ENCODE peak calls at places on chromosomes 2 and 18, in eight cellular contexts. One of them, this sample, is unnamed.

GRCh38 chr2:46095821-46096220 is 201.4 kb upstream of the EPAS1 start:
- DNase-seq in GM23338: no peak
- DNase-seq in CD8-positive, alpha-beta memory T cell: no peak
- DNase-seq in fibroblast of lung: no peak
- DNase-seq in endothelial cell of umbilical vein: no peak
- DNase-seq in CD8-positive, alpha-beta T cell: no peak
- DNase-seq in uterus: no peak
- DNase-seq in adrenal gland: no peak
- DNase-seq in this sample: no peak

GRCh38 chr2:97950329-97951154 is 45.2 kb downstream of the TMEM131 start:
- DNase-seq in GM23338: no peak
- DNase-seq in CD8-positive, alpha-beta memory T cell: no peak
- DNase-seq in fibroblast of lung: peak; percentile 96
- DNase-seq in endothelial cell of umbilical vein: no peak
- DNase-seq in CD8-positive, alpha-beta T cell: no peak
- DNase-seq in uterus: no peak
- DNase-seq in adrenal gland: no peak
- DNase-seq in this sample: no peak

GRCh38 chr2:232310189-232310588 is 68.4 kb upstream of the ALPP start:
- DNase-seq in GM23338: no peak
- DNase-seq in CD8-positive, alpha-beta memory T cell: no peak
- DNase-seq in fibroblast of lung: no peak
- DNase-seq in endothelial cell of umbilical vein: no peak
- DNase-seq in CD8-positive, alpha-beta T cell: no peak
- DNase-seq in uterus: no peak
- DNase-seq in adrenal gland: no peak
- DNase-seq in this sample: no peak

GRCh38 chr2:143686585-143687164 is 557.5 kb downstream of the ARHGAP15 start:
- DNase-seq in GM23338: peak; percentile 85
- DNase-seq in CD8-positive, alpha-beta memory T cell: no peak
- DNase-seq in fibroblast of lung: peak; percentile 36
- DNase-seq in endothelial cell of umbilical vein: peak; percentile 60
- DNase-seq in CD8-positive, alpha-beta T cell: no peak
- DNase-seq in uterus: no peak
- DNase-seq in adrenal gland: no peak
- DNase-seq in this sample: peak; percentile 78

GRCh38 chr2:201259216-201259615 is 1.1 kb upstream of the CASP8 start:
- DNase-seq in GM23338: no peak
- DNase-seq in CD8-positive, alpha-beta memory T cell: no peak
- DNase-seq in fibroblast of lung: no peak
- DNase-seq in endothelial cell of umbilical vein: no peak
- DNase-seq in CD8-positive, alpha-beta T cell: no peak
- DNase-seq in uterus: no peak
- DNase-seq in adrenal gland: no peak
- DNase-seq in this sample: no peak

GRCh38 chr2:62654423-62654791 is 51.1 kb upstream of the EHBP1 start:
- DNase-seq in GM23338: no peak
- DNase-seq in CD8-positive, alpha-beta memory T cell: no peak
- DNase-seq in fibroblast of lung: peak; percentile 73
- DNase-seq in endothelial cell of umbilical vein: no peak
- DNase-seq in CD8-positive, alpha-beta T cell: no peak
- DNase-seq in uterus: no peak
- DNase-seq in adrenal gland: no peak
- DNase-seq in this sample: no peak

GRCh38 chr18:63588869-63589268 is 1.7 kb downstream of the SERPINB13 start:
- DNase-seq in GM23338: no peak
- DNase-seq in CD8-positive, alpha-beta memory T cell: no peak
- DNase-seq in fibroblast of lung: no peak
- DNase-seq in endothelial cell of umbilical vein: no peak
- DNase-seq in CD8-positive, alpha-beta T cell: no peak
- DNase-seq in uterus: no peak
- DNase-seq in adrenal gland: no peak
- DNase-seq in this sample: peak; percentile 44

GRCh38 chr2:192117705-192118104 is 77.0 kb downstream of the TMEFF2 start:
- DNase-seq in GM23338: no peak
- DNase-seq in CD8-positive, alpha-beta memory T cell: no peak
- DNase-seq in fibroblast of lung: no peak
- DNase-seq in endothelial cell of umbilical vein: no peak
- DNase-seq in CD8-positive, alpha-beta T cell: no peak
- DNase-seq in uterus: no peak
- DNase-seq in adrenal gland: no peak
- DNase-seq in this sample: no peak

GRCh38 chr2:173086518-173087213 is 11.0 kb downstream of the MAP3K20 start:
- DNase-seq in GM23338: no peak
- DNase-seq in CD8-positive, alpha-beta memory T cell: no peak
- DNase-seq in fibroblast of lung: no peak
- DNase-seq in endothelial cell of umbilical vein: no peak
- DNase-seq in CD8-positive, alpha-beta T cell: no peak
- DNase-seq in uterus: no peak
- DNase-seq in adrenal gland: no peak
- DNase-seq in this sample: no peak

GRCh38 chr18:75334869-75335268 is 92.6 kb downstream of the SMIM21 start:
- DNase-seq in GM23338: no peak
- DNase-seq in CD8-positive, alpha-beta memory T cell: no peak
- DNase-seq in fibroblast of lung: no peak
- DNase-seq in endothelial cell of umbilical vein: no peak
- DNase-seq in CD8-positive, alpha-beta T cell: no peak
- DNase-seq in uterus: no peak
- DNase-seq in adrenal gland: no peak
- DNase-seq in this sample: no peak

GRCh38 chr2:19021100-19021476 is 337.3 kb downstream of the OSR1 start:
- DNase-seq in GM23338: no peak
- DNase-seq in CD8-positive, alpha-beta memory T cell: no peak
- DNase-seq in fibroblast of lung: peak; percentile 95
- DNase-seq in endothelial cell of umbilical vein: no peak
- DNase-seq in CD8-positive, alpha-beta T cell: no peak
- DNase-seq in uterus: no peak
- DNase-seq in adrenal gland: no peak
- DNase-seq in this sample: no peak

GRCh38 chr2:195613922-195614321 is 43.1 kb upstream of the SLC39A10 start:
- DNase-seq in GM23338: no peak
- DNase-seq in CD8-positive, alpha-beta memory T cell: no peak
- DNase-seq in fibroblast of lung: peak; percentile 96
- DNase-seq in endothelial cell of umbilical vein: peak; percentile 73
- DNase-seq in CD8-positive, alpha-beta T cell: no peak
- DNase-seq in uterus: no peak
- DNase-seq in adrenal gland: no peak
- DNase-seq in this sample: peak; percentile 38

GRCh38 chr2:16005819-16006536 is 65.6 kb downstream of the MYCN start:
- DNase-seq in GM23338: no peak
- DNase-seq in CD8-positive, alpha-beta memory T cell: no peak
- DNase-seq in fibroblast of lung: no peak
- DNase-seq in endothelial cell of umbilical vein: no peak
- DNase-seq in CD8-positive, alpha-beta T cell: no peak
- DNase-seq in uterus: no peak
- DNase-seq in adrenal gland: no peak
- DNase-seq in this sample: peak; percentile 41

GRCh38 chr2:128105072-128105471 is 14.1 kb downstream of the UGGT1 start:
- DNase-seq in GM23338: no peak
- DNase-seq in CD8-positive, alpha-beta memory T cell: no peak
- DNase-seq in fibroblast of lung: no peak
- DNase-seq in endothelial cell of umbilical vein: no peak
- DNase-seq in CD8-positive, alpha-beta T cell: no peak
- DNase-seq in uterus: no peak
- DNase-seq in adrenal gland: no peak
- DNase-seq in this sample: no peak
- H3K36me3 ChIP-seq in GM23338: no peaks in the 10 kb centered on the region
- H3K36me3 ChIP-seq in CD8-positive, alpha-beta memory T cell: peaks cover 27% of the 10 kb centered on the region
- H3K36me3 ChIP-seq in fibroblast of lung: peaks cover 2% of the 10 kb centered on the region
- H3K36me3 ChIP-seq in endothelial cell of umbilical vein: peaks cover under 1% of the 10 kb centered on the region
- H3K36me3 ChIP-seq in CD8-positive, alpha-beta T cell: peaks cover 14% of the 10 kb centered on the region
- H3K36me3 ChIP-seq in uterus: no peaks in the 10 kb centered on the region
- H3K36me3 ChIP-seq in adrenal gland: peaks cover 19% of the 10 kb centered on the region
- H3K36me3 ChIP-seq in this sample: peaks cover 23% of the 10 kb centered on the region

GRCh38 chr2:207330912-207331311 is 165.2 kb upstream of the KLF7 start:
- DNase-seq in GM23338: no peak
- DNase-seq in CD8-positive, alpha-beta memory T cell: no peak
- DNase-seq in fibroblast of lung: peak; percentile 97
- DNase-seq in endothelial cell of umbilical vein: peak; percentile 93
- DNase-seq in CD8-positive, alpha-beta T cell: no peak
- DNase-seq in uterus: peak; percentile 24
- DNase-seq in adrenal gland: peak; percentile 76
- DNase-seq in this sample: peak; percentile 25

GRCh38 chr2:207331674-207332073 is 165.9 kb upstream of the KLF7 start:
- DNase-seq in GM23338: no peak
- DNase-seq in CD8-positive, alpha-beta memory T cell: no peak
- DNase-seq in fibroblast of lung: no peak
- DNase-seq in endothelial cell of umbilical vein: no peak
- DNase-seq in CD8-positive, alpha-beta T cell: no peak
- DNase-seq in uterus: no peak
- DNase-seq in adrenal gland: no peak
- DNase-seq in this sample: no peak

GRCh38 chr2:207332473-207333212 is 166.9 kb upstream of the KLF7 start:
- DNase-seq in GM23338: no peak
- DNase-seq in CD8-positive, alpha-beta memory T cell: no peak
- DNase-seq in fibroblast of lung: no peak
- DNase-seq in endothelial cell of umbilical vein: peak; percentile 21
- DNase-seq in CD8-positive, alpha-beta T cell: no peak
- DNase-seq in uterus: no peak
- DNase-seq in adrenal gland: no peak
- DNase-seq in this sample: no peak

GRCh38 chr2:207328944-207329386 is 163.2 kb upstream of the KLF7 start:
- DNase-seq in GM23338: no peak
- DNase-seq in CD8-positive, alpha-beta memory T cell: no peak
- DNase-seq in fibroblast of lung: no peak
- DNase-seq in endothelial cell of umbilical vein: no peak
- DNase-seq in CD8-positive, alpha-beta T cell: no peak
- DNase-seq in uterus: no peak
- DNase-seq in adrenal gland: no peak
- DNase-seq in this sample: no peak

DNA sequence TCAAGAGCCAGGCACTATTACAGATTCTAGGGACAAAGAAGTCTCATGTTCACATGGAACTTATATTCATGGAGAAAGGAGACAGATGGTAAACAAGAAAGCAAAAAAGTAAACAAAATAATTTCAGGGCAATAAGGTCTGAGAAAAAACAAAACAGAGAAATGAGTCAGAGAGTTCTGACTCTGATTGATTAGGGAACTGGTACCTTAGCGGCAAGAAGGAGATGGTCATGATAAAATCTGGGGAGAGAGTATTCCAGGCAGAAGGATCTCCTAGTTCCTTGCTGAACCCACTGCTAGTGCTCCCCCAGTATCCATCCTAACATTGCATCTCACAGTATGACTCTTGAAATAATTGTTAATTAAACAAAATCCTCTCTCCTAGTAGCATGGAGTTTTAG is 161.8 kb upstream of the KLF7 start:
- DNase-seq in GM23338: no peak
- DNase-seq in CD8-positive, alpha-beta memory T cell: no peak
- DNase-seq in fibroblast of lung: no peak
- DNase-seq in endothelial cell of umbilical vein: no peak
- DNase-seq in CD8-positive, alpha-beta T cell: no peak
- DNase-seq in uterus: no peak
- DNase-seq in adrenal gland: no peak
- DNase-seq in this sample: no peak
- H3K27ac ChIP-seq in GM23338: no peak overlapping the region
- H3K27ac ChIP-seq in CD8-positive, alpha-beta memory T cell: no peak overlapping the region
- H3K27ac ChIP-seq in fibroblast of lung: no peak overlapping the region
- H3K27ac ChIP-seq in endothelial cell of umbilical vein: no peak overlapping the region
- H3K27ac ChIP-seq in CD8-positive, alpha-beta T cell: no peak overlapping the region
- H3K27ac ChIP-seq in uterus: no peak overlapping the region
- H3K27ac ChIP-seq in adrenal gland: no peak overlapping the region
- H3K27ac ChIP-seq in this sample: no peak overlapping the region

GRCh38 chr2:60550151-60550983 is 3.1 kb downstream of the BCL11A start:
- DNase-seq in GM23338: peak; percentile 95
- DNase-seq in CD8-positive, alpha-beta memory T cell: peak; percentile 46
- DNase-seq in fibroblast of lung: peak; percentile 85
- DNase-seq in endothelial cell of umbilical vein: peak; percentile 52
- DNase-seq in CD8-positive, alpha-beta T cell: peak; percentile 62
- DNase-seq in uterus: peak; percentile 49
- DNase-seq in adrenal gland: peak; percentile 83
- DNase-seq in this sample: peak; percentile 78

GRCh38 chr2:60550984-60551240 is 2.5 kb downstream of the BCL11A start:
- DNase-seq in GM23338: no peak
- DNase-seq in CD8-positive, alpha-beta memory T cell: no peak
- DNase-seq in fibroblast of lung: no peak
- DNase-seq in endothelial cell of umbilical vein: no peak
- DNase-seq in CD8-positive, alpha-beta T cell: no peak
- DNase-seq in uterus: no peak
- DNase-seq in adrenal gland: no peak
- DNase-seq in this sample: no peak

GRCh38 chr2:60552096-60552850 is 1.2 kb downstream of the BCL11A start:
- DNase-seq in GM23338: peak; percentile 69
- DNase-seq in CD8-positive, alpha-beta memory T cell: no peak
- DNase-seq in fibroblast of lung: peak; percentile 27
- DNase-seq in endothelial cell of umbilical vein: peak; percentile 8
- DNase-seq in CD8-positive, alpha-beta T cell: no peak
- DNase-seq in uterus: no peak
- DNase-seq in adrenal gland: peak; percentile 45
- DNase-seq in this sample: no peak

GRCh38 chr2:60552851-60553495 is 481 bp downstream of the BCL11A start:
- DNase-seq in GM23338: no peak
- DNase-seq in CD8-positive, alpha-beta memory T cell: no peak
- DNase-seq in fibroblast of lung: peak; percentile 2
- DNase-seq in endothelial cell of umbilical vein: no peak
- DNase-seq in CD8-positive, alpha-beta T cell: no peak
- DNase-seq in uterus: no peak
- DNase-seq in adrenal gland: no peak
- DNase-seq in this sample: no peak

GRCh38 chr2:60551241-60552095 is 2.0 kb downstream of the BCL11A start:
- DNase-seq in GM23338: peak; percentile 58
- DNase-seq in CD8-positive, alpha-beta memory T cell: no peak
- DNase-seq in fibroblast of lung: peak; percentile 52
- DNase-seq in endothelial cell of umbilical vein: no peak
- DNase-seq in CD8-positive, alpha-beta T cell: no peak
- DNase-seq in uterus: no peak
- DNase-seq in adrenal gland: peak; percentile 55
- DNase-seq in this sample: peak; percentile 48
- H3K4me1 ChIP-seq in GM23338: peaks cover 23% of the 10 kb centered on the region
- H3K4me1 ChIP-seq in CD8-positive, alpha-beta memory T cell: peaks cover 32% of the 10 kb centered on the region
- H3K4me1 ChIP-seq in fibroblast of lung: peaks cover 2% of the 10 kb centered on the region
- H3K4me1 ChIP-seq in endothelial cell of umbilical vein: peaks cover 25% of the 10 kb centered on the region
- H3K4me1 ChIP-seq in CD8-positive, alpha-beta T cell: peaks cover 56% of the 10 kb centered on the region
- H3K4me1 ChIP-seq in uterus: peaks cover 29% of the 10 kb centered on the region
- H3K4me1 ChIP-seq in adrenal gland: peaks cover 59% of the 10 kb centered on the region
- H3K4me1 ChIP-seq in this sample: peaks cover 32% of the 10 kb centered on the region

GRCh38 chr18:80042785-80043184 is 8.6 kb downstream of the RBFA start:
- DNase-seq in GM23338: no peak
- DNase-seq in CD8-positive, alpha-beta memory T cell: no peak
- DNase-seq in fibroblast of lung: no peak
- DNase-seq in endothelial cell of umbilical vein: no peak
- DNase-seq in CD8-positive, alpha-beta T cell: no peak
- DNase-seq in uterus: no peak
- DNase-seq in adrenal gland: no peak
- DNase-seq in this sample: no peak

GRCh38 chr18:80040515-80040914 is 6.3 kb downstream of the RBFA start:
- DNase-seq in GM23338: no peak
- DNase-seq in CD8-positive, alpha-beta memory T cell: no peak
- DNase-seq in fibroblast of lung: no peak
- DNase-seq in endothelial cell of umbilical vein: no peak
- DNase-seq in CD8-positive, alpha-beta T cell: no peak
- DNase-seq in uterus: no peak
- DNase-seq in adrenal gland: no peak
- DNase-seq in this sample: no peak

GRCh38 chr18:80037869-80038630 is 3.8 kb downstream of the RBFA start:
- DNase-seq in GM23338: no peak
- DNase-seq in CD8-positive, alpha-beta memory T cell: no peak
- DNase-seq in fibroblast of lung: no peak
- DNase-seq in endothelial cell of umbilical vein: no peak
- DNase-seq in CD8-positive, alpha-beta T cell: no peak
- DNase-seq in uterus: no peak
- DNase-seq in adrenal gland: no peak
- DNase-seq in this sample: no peak

GRCh38 chr18:80044072-80044471 is 9.8 kb downstream of the RBFA start:
- DNase-seq in GM23338: no peak
- DNase-seq in CD8-positive, alpha-beta memory T cell: no peak
- DNase-seq in fibroblast of lung: no peak
- DNase-seq in endothelial cell of umbilical vein: no peak
- DNase-seq in CD8-positive, alpha-beta T cell: no peak
- DNase-seq in uterus: no peak
- DNase-seq in adrenal gland: no peak
- DNase-seq in this sample: no peak

GRCh38 chr18:80041424-80041823 is 7.2 kb downstream of the RBFA start:
- DNase-seq in GM23338: no peak
- DNase-seq in CD8-positive, alpha-beta memory T cell: no peak
- DNase-seq in fibroblast of lung: no peak
- DNase-seq in endothelial cell of umbilical vein: no peak
- DNase-seq in CD8-positive, alpha-beta T cell: no peak
- DNase-seq in uterus: no peak
- DNase-seq in adrenal gland: no peak
- DNase-seq in this sample: no peak
- H3K36me3 ChIP-seq in GM23338: no peaks in the 10 kb centered on the region
- H3K36me3 ChIP-seq in CD8-positive, alpha-beta memory T cell: no peaks in the 10 kb centered on the region
- H3K36me3 ChIP-seq in fibroblast of lung: peaks cover 13% of the 10 kb centered on the region
- H3K36me3 ChIP-seq in endothelial cell of umbilical vein: peaks cover 16% of the 10 kb centered on the region
- H3K36me3 ChIP-seq in CD8-positive, alpha-beta T cell: peaks cover 9% of the 10 kb centered on the region
- H3K36me3 ChIP-seq in uterus: no peaks in the 10 kb centered on the region
- H3K36me3 ChIP-seq in adrenal gland: peaks cover 17% of the 10 kb centered on the region
- H3K36me3 ChIP-seq in this sample: peaks cover 8% of the 10 kb centered on the region

This sample was measured in A673.